ENCODE peak calls at places on chromosomes 7 and 10, in seven cellular contexts. P, L, T, H, B, U and A are unnamed samples.
A peak's percentile ranks its signal among the peaks of the same experiment; 100 is the strongest.

GRCh38 chr7:138465046-138465445 is 5.0 kb downstream of the TRIM24 start:
- DNase-seq in P (no peak), L (no peak), T (no peak), H (no peak), B (no peak), U (no peak), A (no peak)

GRCh38 chr7:47485640-47486435 is 96.1 kb downstream of the TNS3 start:
- DNase-seq in P (no peak), L (no peak), T (no peak), H (no peak), B (no peak), U (peak; percentile 28), A (no peak)

GRCh38 chr7:158650821-158651225 is 53.8 kb downstream of the NCAPG2 start:
- DNase-seq in P (no peak), L (peak; percentile 26), T (no peak), H (no peak), B (no peak), U (no peak), A (no peak)

GRCh38 chr7:69823151-69823744 is 225.0 kb downstream of the AUTS2 start:
- DNase-seq in P (no peak), L (no peak), T (no peak), H (no peak), B (no peak), U (no peak), A (no peak)

GRCh38 chr7:44772867-44773266 is 23.6 kb upstream of the PPIA start:
- DNase-seq in P (no peak), L (no peak), T (no peak), H (no peak), B (no peak), U (no peak), A (no peak)

GRCh38 chr7:129530881-129531391 is 28.6 kb downstream of the SMKR1 start:
- DNase-seq in P (peak; percentile 55), L (peak; percentile 86), T (no peak), H (no peak), B (peak; percentile 56), U (no peak), A (no peak)

GRCh38 chr10:30827531-30828120 is 198.1 kb upstream of the LYZL2 start:
- DNase-seq in P (no peak), L (no peak), T (no peak), H (no peak), B (no peak), U (no peak), A (no peak)

GRCh38 chr10:30755474-30755873 is 125.9 kb upstream of the LYZL2 start:
- DNase-seq in P (no peak), L (no peak), T (no peak), H (no peak), B (no peak), U (no peak), A (peak; percentile 29)

GRCh38 chr7:1125603-1125969 is 34.4 kb downstream of the ZFAND2A start:
- DNase-seq in P (no peak), L (no peak), T (no peak), H (no peak), B (no peak), U (no peak), A (no peak)

GRCh38 chr7:157980774-157981173 is 606.8 kb downstream of the PTPRN2 start:
- DNase-seq in P (no peak), L (no peak), T (no peak), H (no peak), B (no peak), U (no peak), A (no peak)

GRCh38 chr10:123136806-123137642 is 1.3 kb downstream of the HMX3 start:
- DNase-seq in P (peak; percentile 33), L (no peak), T (no peak), H (no peak), B (no peak), U (no peak), A (no peak)

GRCh38 chr10:43225004-43225786 is 41.7 kb downstream of the RASGEF1A start:
- DNase-seq in P (no peak), L (no peak), T (no peak), H (no peak), B (no peak), U (no peak), A (no peak)

GRCh38 chr10:3427846-3428442 is 255.4 kb upstream of the PITRM1 start:
- DNase-seq in P (no peak), L (no peak), T (no peak), H (no peak), B (no peak), U (no peak), A (peak; percentile 44)

GRCh38 chr10:35876248-35876647 is 234.2 kb upstream of the FZD8 start:
- DNase-seq in P (no peak), L (no peak), T (no peak), H (no peak), B (no peak), U (no peak), A (no peak)

GRCh38 chr7:98771519-98772241 is 98.1 kb downstream of the TMEM130 start:
- DNase-seq in P (no peak), L (peak; percentile 13), T (no peak), H (no peak), B (no peak), U (no peak), A (no peak)

GRCh38 chr7:151761957-151762356 is 115.0 kb downstream of the PRKAG2 start:
- DNase-seq in P (no peak), L (no peak), T (no peak), H (no peak), B (no peak), U (no peak), A (no peak)

GRCh38 chr10:93777092-93777491 is 19.4 kb downstream of the LGI1 start:
- DNase-seq in P (no peak), L (no peak), T (no peak), H (no peak), B (no peak), U (no peak), A (no peak)

GRCh38 chr10:61894150-61894549 is 7.3 kb upstream of the ARID5B start:
- DNase-seq in P (no peak), L (no peak), T (no peak), H (no peak), B (no peak), U (no peak), A (no peak)

GRCh38 chr7:29626730-29627129 is 63.1 kb downstream of the PRR15 start:
- DNase-seq in P (no peak), L (no peak), T (no peak), H (no peak), B (no peak), U (no peak), A (no peak)

GRCh38 chr10:86225098-86225782 is 141.4 kb downstream of the GRID1 start:
- DNase-seq in P (no peak), L (peak; percentile 33), T (peak; percentile 62), H (no peak), B (no peak), U (no peak), A (no peak)

GRCh38 chr10:31819393-31819820 is 109.2 kb downstream of the ARHGAP12 start:
- DNase-seq in P (no peak), L (no peak), T (no peak), H (no peak), B (no peak), U (no peak), A (peak; percentile 6)

GRCh38 chr7:57417736-57418135 is 32.2 kb upstream of the ZNF716 start:
- DNase-seq in P (no peak), L (no peak), T (no peak), H (no peak), B (no peak), U (no peak), A (no peak)

GRCh38 chr7:2508327-2509231 is 11.0 kb upstream of the LFNG start:
- DNase-seq in P (peak; percentile 87), L (no peak), T (peak; percentile 70), H (peak; percentile 76), B (no peak), U (no peak), A (peak; percentile 66)

GRCh38 chr7:50648570-50649169 is 83.5 kb upstream of the DDC start:
- DNase-seq in P (no peak), L (no peak), T (no peak), H (no peak), B (no peak), U (no peak), A (no peak)

GRCh38 chr7:73703985-73704639 is 15.4 kb downstream of the STX1A start:
- DNase-seq in P (peak; percentile 33), L (no peak), T (no peak), H (no peak), B (no peak), U (peak; percentile 36), A (no peak)

GRCh38 chr7:105808703-105809590 is 67.5 kb downstream of the ATXN7L1 start:
- DNase-seq in P (peak; percentile 98), L (no peak), T (peak; percentile 30), H (peak; percentile 35), B (no peak), U (no peak), A (no peak)

GRCh38 chr7:157518514-157519175 is 181.8 kb downstream of the DNAJB6 start:
- DNase-seq in P (no peak), L (no peak), T (no peak), H (no peak), B (no peak), U (no peak), A (no peak)

GRCh38 chr7:137903382-137904169 is 56.8 kb upstream of the DGKI start:
- DNase-seq in P (peak; percentile 71), L (no peak), T (peak; percentile 41), H (peak; percentile 70), B (no peak), U (peak; percentile 58), A (peak; percentile 56)

GRCh38 chr7:601573-602340 is 82.1 kb upstream of the PDGFA start:
- DNase-seq in P (peak; percentile 82), L (no peak), T (peak; percentile 65), H (peak; percentile 60), B (no peak), U (peak; percentile 45), A (no peak)

GRCh38 chr7:7701513-7701912 is 16.9 kb downstream of the RPA3 start:
- DNase-seq in P (no peak), L (no peak), T (no peak), H (no peak), B (no peak), U (no peak), A (no peak)

GRCh38 chr10:99329238-99329890 is at the start of gene CNNM1:
- DNase-seq in P (peak; percentile 22), L (peak; percentile 23), T (no peak), H (no peak), B (no peak), U (peak; percentile 87), A (no peak)

GRCh38 chr7:44538798-44539668 is 2.1 kb downstream of the NPC1L1 start:
- DNase-seq in P (no peak), L (no peak), T (no peak), H (no peak), B (no peak), U (no peak), A (no peak)

GRCh38 chr10:109450702-109451101 is 472.6 kb downstream of the XPNPEP1 start:
- DNase-seq in P (no peak), L (no peak), T (no peak), H (no peak), B (no peak), U (no peak), A (no peak)

GRCh38 chr7:32583791-32584190 is 88.5 kb downstream of the AVL9 start:
- DNase-seq in P (no peak), L (peak; percentile 82), T (no peak), H (no peak), B (no peak), U (no peak), A (no peak)

GRCh38 chr7:4244041-4244440 is 438.1 kb upstream of the FOXK1 start:
- DNase-seq in P (no peak), L (no peak), T (no peak), H (no peak), B (no peak), U (no peak), A (no peak)

GRCh38 chr7:2038876-2039728 is 193.6 kb downstream of the MAD1L1 start:
- DNase-seq in P (peak; percentile 8), L (no peak), T (no peak), H (no peak), B (no peak), U (no peak), A (no peak)

GRCh38 chr10:8146650-8147049 is 92.2 kb downstream of the GATA3 start:
- DNase-seq in P (no peak), L (no peak), T (no peak), H (no peak), B (no peak), U (no peak), A (no peak)

GRCh38 chr7:30920584-30921539 is 9.2 kb downstream of the AQP1 start:
- DNase-seq in P (no peak), L (no peak), T (no peak), H (no peak), B (no peak), U (peak; percentile 30), A (no peak)